ENCODE peak calls at places on chromosomes 16 and 17, in four cellular contexts. S is GM12878, Y is tibial nerve, V is A549. D is an unnamed sample.

GRCh38 chr16:13471036-13471435 is 448.9 kb upstream of the ERCC4 start:
- DNase-seq in V (no peak), Y (no peak), S (no peak), D (no peak)

GRCh38 chr16:68737046-68737729 is at the start of gene CDH1:
- DNase-seq in Y (no peak), V (no peak), S (no peak), D (peak; percentile 94)

GRCh38 chr16:88026964-88027938 is 76.0 kb downstream of the BANP start:
- DNase-seq in Y (no peak), S (no peak), V (no peak), D (no peak)

GRCh38 chr17:35432176-35433074 is at the start of gene SLFN12:
- DNase-seq in V (no peak), Y (no peak), S (peak; percentile 67), D (no peak)

GRCh38 chr16:87558682-87559081 is 43.6 kb upstream of the JPH3 start:
- DNase-seq in Y (no peak), V (no peak), S (no peak), D (no peak)

GRCh38 chr17:16872351-16872751 is 99.6 kb downstream of the TNFRSF13B start:
- DNase-seq in Y (no peak), S (no peak), V (no peak), D (no peak)

GRCh38 chr16:57863434-57864160 is 61.3 kb upstream of the KIFC3 start:
- DNase-seq in S (no peak), V (peak; percentile 65), Y (peak; percentile 35), D (no peak)

GRCh38 chr16:50709061-50709695 is 15.8 kb downstream of the NOD2 start:
- DNase-seq in V (no peak), Y (no peak), S (no peak), D (peak; percentile 58)

DNA sequence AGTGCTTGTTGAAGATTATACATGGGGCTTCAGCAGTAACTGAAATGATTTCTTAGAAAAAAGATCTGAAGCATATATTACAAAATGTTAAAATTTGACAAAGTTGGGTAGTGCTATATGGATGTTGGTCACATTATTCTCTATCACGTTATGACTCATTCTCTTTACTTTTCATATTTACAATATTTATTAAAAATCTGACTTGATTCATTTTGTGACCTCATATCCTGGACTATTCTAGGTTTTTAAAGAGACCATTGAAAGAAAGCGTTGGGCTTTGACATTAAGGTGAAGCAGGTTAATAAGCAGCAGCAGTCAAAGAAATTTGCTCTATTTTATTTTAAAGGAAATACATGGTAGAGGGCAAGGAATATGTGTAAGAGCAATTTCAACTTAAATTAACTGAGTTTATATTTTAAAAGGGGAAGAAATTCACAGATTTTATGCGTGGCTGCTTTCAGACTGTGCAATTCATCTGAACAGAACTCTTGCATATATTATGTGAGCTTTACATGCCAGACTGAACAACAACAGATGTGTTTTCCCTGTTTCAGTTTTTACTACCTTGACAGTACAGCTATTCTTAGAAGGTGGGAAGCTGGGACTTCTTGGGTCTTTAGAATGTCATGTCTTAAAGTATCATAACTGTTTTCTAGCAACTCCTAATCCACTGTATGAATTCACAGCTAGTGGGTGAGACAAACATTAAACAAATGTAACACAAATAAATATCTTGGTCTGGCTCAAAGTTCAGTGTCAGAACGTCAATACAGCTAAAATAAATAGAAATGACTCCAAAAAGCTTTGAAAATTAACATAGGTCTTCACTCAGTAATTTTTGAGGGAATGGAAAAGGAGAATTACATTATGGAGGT is 10.4 kb upstream of the FAM20A start:
- DNase-seq in Y (no peak), S (no peak), V (no peak), D (no peak)
- TF ChIP-seq POLR2A in Y (no peak), S (no peak), V (no peak), D (no peak)

GRCh38 chr17:72423286-72423589 is 302.4 kb downstream of the SOX9 start:
- DNase-seq in Y (no peak), V (no peak), S (no peak), D (no peak)
- H3K4me1 ChIP-seq in Y (no peaks in the 10 kb centered on the region), V (peaks cover 86% of the 10 kb centered on the region), S (peaks cover 64% of the 10 kb centered on the region), D (no peaks in the 10 kb centered on the region)

DNA sequence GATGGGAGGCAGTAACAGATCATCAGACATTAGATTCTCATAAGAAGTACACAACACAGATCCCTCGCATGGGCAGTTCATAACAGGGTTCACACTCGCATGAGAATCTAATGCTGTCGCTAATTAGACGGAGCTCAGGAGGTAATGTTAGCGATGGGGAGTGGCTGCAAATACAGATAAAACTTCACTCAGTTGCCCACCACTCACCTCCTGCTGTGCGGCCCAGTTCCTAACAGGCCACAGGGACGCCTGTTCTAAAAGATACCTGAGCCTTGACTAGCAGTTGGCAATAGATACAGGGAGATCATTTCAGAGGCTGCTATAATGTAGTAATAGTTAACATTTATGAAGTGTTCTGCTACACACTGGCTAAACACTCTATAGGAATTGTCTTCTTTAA is 4.9 kb downstream of the PTRH2 start:
- DNase-seq in Y (no peak), S (no peak), V (no peak), D (no peak)
- TF ChIP-seq EP300 in Y (no peak), S (no peak), V (no peak), D (no peak)

GRCh38 chr16:27367463-27368357 is 34.3 kb upstream of the IL21R start:
- DNase-seq in V (peak; percentile 87), S (peak; percentile 87), Y (peak; percentile 53), D (peak; percentile 84)
- TF ChIP-seq POLR2A in V (no peak), S (peak; percentile 54), Y (no peak), D (no peak)

GRCh38 chr17:41636652-41637051 is 12.3 kb upstream of the KRT17 start:
- DNase-seq in S (no peak), V (no peak), Y (no peak), D (no peak)

GRCh38 chr17:41634639-41635038 is 10.3 kb upstream of the KRT17 start:
- DNase-seq in S (no peak), Y (no peak), V (no peak), D (no peak)

GRCh38 chr17:41639492-41640473 is 15.4 kb upstream of the KRT17 start:
- DNase-seq in V (no peak), S (no peak), Y (no peak), D (no peak)

GRCh38 chr17:41635121-41636097 is 11.0 kb upstream of the KRT17 start:
- DNase-seq in V (no peak), Y (peak; percentile 43), S (no peak), D (no peak)

DNA sequence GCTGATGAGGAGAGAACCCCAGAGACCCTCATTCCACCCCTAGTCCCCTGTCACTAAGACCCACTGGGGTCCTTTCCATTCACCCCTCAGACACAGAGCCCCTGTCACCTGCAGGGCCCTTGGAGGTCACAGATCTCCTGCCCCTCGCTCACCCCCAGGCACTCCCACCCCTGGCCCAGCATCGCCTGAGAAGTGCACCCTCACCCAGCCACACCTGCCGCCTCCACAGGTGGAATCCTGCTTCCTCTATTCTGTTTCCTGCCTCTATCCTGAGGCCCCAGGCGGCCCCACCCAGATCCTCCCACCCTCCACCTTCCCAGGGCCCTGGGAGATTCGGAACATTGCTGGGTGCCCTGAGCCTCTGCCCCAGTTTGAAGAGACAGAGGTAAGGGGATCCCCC is 13.8 kb upstream of the KRT17 start:
- DNase-seq in S (no peak), Y (no peak), V (no peak), D (no peak)
- H3K4me1 ChIP-seq in S (no peaks in the 10 kb centered on the region), Y (no peaks in the 10 kb centered on the region), V (no peaks in the 10 kb centered on the region), D (peaks cover 8% of the 10 kb centered on the region)

GRCh38 chr17:77420804-77421634 is 280.2 kb downstream of the SEC14L1 start:
- DNase-seq in Y (no peak), S (no peak), V (peak; percentile 54), D (no peak)
- TF ChIP-seq EP300 in Y (no peak), S (no peak), V (no peak), D (no peak)

GRCh38 chr17:21042434-21043295 is at the start of gene USP22:
- DNase-seq in Y (no peak), S (no peak), V (peak; percentile 76), D (peak; percentile 98)
- TF ChIP-seq POLR2A in Y (peak; percentile 97), S (peak; percentile 81), V (peak; percentile 79), D (peak; percentile 96)

GRCh38 chr17:15298176-15298575 is 33.0 kb upstream of the PMP22 start:
- DNase-seq in V (no peak), S (no peak), Y (no peak), D (no peak)
- H3K4me1 ChIP-seq in V (no peaks in the 10 kb centered on the region), S (no peaks in the 10 kb centered on the region), Y (no peaks in the 10 kb centered on the region), D (no peaks in the 10 kb centered on the region)

D was measured in upper lobe of left lung.